ENCODE peak calls at places on chromosomes 5 and 9, in five cellular contexts. M is germinal center, U is Calu3, E is bronchial epithelial cell, B is GM23338. C is an unnamed sample.

GRCh38 chr9:27939186-27939585 is 365.9 kb upstream of the C9orf72 start:
- DNase-seq in M (no peak), U (no peak), E (no peak), B (no peak), C (no peak)

GRCh38 chr5:22678886-22679285 is 174.3 kb downstream of the CDH12 start:
- DNase-seq in M (no peak), U (no peak), E (peak), B (no peak), C (no peak)

GRCh38 chr5:54570923-54571322 is 53.4 kb downstream of the SNX18 start:
- DNase-seq in M (no peak), U (no peak), E (peak), B (no peak), C (no peak)

GRCh38 chr5:41863871-41864486 is 6.2 kb downstream of the OXCT1 start:
- DNase-seq in M (no peak), U (no peak), E (peak), B (no peak), C (peak)

GRCh38 chr9:12776775-12777055 is 1.9 kb downstream of the LURAP1L start:
- DNase-seq in M (no peak), U (no peak), E (no peak), B (no peak), C (peak)

GRCh38 chr9:131738293-131738692 is 1.6 kb downstream of the RAPGEF1 start:
- DNase-seq in M (no peak), U (no peak), E (no peak), B (no peak), C (no peak)

GRCh38 chr9:131276891-131277672 is 772 bp upstream of the FAM78A start:
- DNase-seq in M (peak), U (no peak), E (no peak), B (no peak), C (peak)

GRCh38 chr9:134593286-134593685 is 48.3 kb upstream of the COL5A1 start:
- DNase-seq in M (no peak), U (no peak), E (no peak), B (no peak), C (no peak)

GRCh38 chr5:115947260-115947659 is 15.0 kb upstream of the LVRN start:
- DNase-seq in M (no peak), U (no peak), E (peak), B (no peak), C (no peak)

GRCh38 chr9:77926314-77926959 is 105.2 kb downstream of the GNAQ start:
- DNase-seq in M (no peak), U (no peak), E (peak), B (no peak), C (peak)

GRCh38 chr9:124468061-124468740 is 17.9 kb downstream of the ADGRD2 start:
- DNase-seq in M (peak), U (no peak), E (no peak), B (no peak), C (no peak)

GRCh38 chr9:90441814-90442213 is 200.8 kb downstream of the DIRAS2 start:
- DNase-seq in M (no peak), U (peak), E (peak), B (no peak), C (no peak)

GRCh38 chr5:179792612-179793469 is 945 bp upstream of the LTC4S start:
- DNase-seq in M (no peak), U (no peak), E (no peak), B (no peak), C (peak)